ENCODE peak calls at places on chromosomes 13 and 19, in five cellular contexts. J, W, B, Y and I are unnamed samples.

GRCh38 chr13:100290165-100290801 is 201.4 kb downstream of the PCCA start:
- DNase-seq in B (no peak), J (peak; percentile 44), Y (no peak), W (no peak), I (no peak)

GRCh38 chr19:6479836-6480398 is 1.7 kb downstream of the DENND1C start:
- DNase-seq in W (no peak), Y (no peak), J (no peak), B (no peak), I (no peak)

GRCh38 chr19:1417145-1417544 is 9.8 kb downstream of the DAZAP1 start:
- DNase-seq in B (no peak), J (peak; percentile 64), Y (no peak), W (no peak), I (no peak)

GRCh38 chr13:56378566-56378965 is 762.2 kb upstream of the PRR20A start:
- DNase-seq in Y (no peak), J (no peak), W (no peak), B (no peak), I (no peak)

GRCh38 chr19:12034196-12034595 is 1.3 kb downstream of the ZNF433 start:
- DNase-seq in W (no peak), B (no peak), Y (no peak), J (no peak), I (no peak)

GRCh38 chr13:107866666-107867623 is 348.4 kb downstream of the LIG4 start:
- DNase-seq in J (peak; percentile 66), B (no peak), W (no peak), Y (peak; percentile 91), I (no peak)

GRCh38 chr13:113941571-113942191 is 32.2 kb downstream of the C13orf46 start:
- DNase-seq in Y (no peak), W (no peak), B (no peak), J (no peak), I (no peak)

GRCh38 chr13:92255533-92255932 is 857.1 kb downstream of the GPC5 start:
- DNase-seq in J (no peak), W (no peak), B (no peak), Y (no peak), I (no peak)

GRCh38 chr19:55540619-55541018 is 3.7 kb upstream of the SBK2 start:
- DNase-seq in Y (no peak), J (no peak), B (no peak), W (no peak), I (no peak)

GRCh38 chr13:98524391-98524790 is 52.5 kb downstream of the STK24 start:
- DNase-seq in W (no peak), Y (no peak), J (no peak), B (no peak), I (no peak)

GRCh38 chr13:76795701-76796695 is 90.2 kb downstream of the KCTD12 start:
- DNase-seq in Y (no peak), B (no peak), J (peak; percentile 43), W (no peak), I (no peak)

GRCh38 chr19:35294328-35294727 is 2.4 kb downstream of the MAG start:
- DNase-seq in W (no peak), B (no peak), Y (no peak), J (no peak), I (no peak)

GRCh38 chr13:38398810-38399493 is 49.3 kb downstream of the UFM1 start:
- DNase-seq in Y (no peak), W (no peak), B (no peak), J (peak; percentile 39), I (peak; percentile 41)

GRCh38 chr13:51525567-51526165 is 58.6 kb upstream of the WDFY2 start:
- DNase-seq in Y (no peak), W (no peak), B (no peak), J (peak; percentile 72), I (no peak)

DNA sequence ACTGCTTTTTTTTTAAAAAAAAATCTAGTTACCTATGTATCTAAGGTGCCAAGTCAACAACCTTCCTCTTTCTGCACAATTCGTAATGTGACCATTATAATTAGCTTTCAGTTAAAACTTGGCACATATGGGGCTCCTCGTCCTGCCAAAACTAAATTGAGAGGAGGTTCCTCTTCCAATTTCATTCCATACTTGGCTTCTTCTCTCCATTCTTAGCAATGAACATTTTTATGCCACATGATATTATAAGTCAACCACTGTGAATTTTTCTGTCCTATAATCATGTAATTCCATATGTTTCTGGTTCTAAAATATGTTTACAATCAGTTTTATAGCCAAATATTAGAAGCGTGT is 177.0 kb downstream of the DCLK1 start:
- DNase-seq in W (no peak), Y (no peak), B (no peak), J (no peak), I (no peak)
- H3K27ac ChIP-seq in W (no peak overlapping the region), Y (no peak overlapping the region), B (no peak overlapping the region), J (no peak overlapping the region), I (no peak overlapping the region)

GRCh38 chr19:45876161-45876410 is 9.9 kb downstream of the IRF2BP1 start:
- DNase-seq in J (no peak), B (no peak), W (no peak), Y (no peak), I (no peak)

GRCh38 chr19:45879971-45880370 is 6.0 kb downstream of the IRF2BP1 start:
- DNase-seq in Y (no peak), B (no peak), W (no peak), J (no peak), I (no peak)

GRCh38 chr19:45879055-45879454 is 6.9 kb downstream of the IRF2BP1 start:
- DNase-seq in Y (no peak), B (no peak), W (no peak), J (no peak), I (no peak)

GRCh38 chr19:45876411-45877197 is 9.3 kb downstream of the IRF2BP1 start:
- DNase-seq in B (no peak), Y (peak; percentile 73), W (peak; percentile 14), J (peak; percentile 16), I (no peak)

GRCh38 chr19:45878043-45878794 is 7.7 kb downstream of the IRF2BP1 start:
- DNase-seq in B (no peak), W (no peak), Y (no peak), J (no peak), I (no peak)
- H3K27ac ChIP-seq in B (no peak overlapping the region), W (no peak overlapping the region), Y (peak overlapping the region; percentile 50), J (no peak overlapping the region), I (no peak overlapping the region)

GRCh38 chr19:9786342-9786741 is 17.8 kb upstream of the ZNF846 start:
- DNase-seq in B (no peak), W (no peak), J (no peak), Y (no peak), I (no peak)
- H3K27ac ChIP-seq in B (peak overlapping the region; percentile 82), W (peak overlapping the region; percentile 97), J (peak overlapping the region; percentile 95), Y (peak overlapping the region; percentile 96), I (peak overlapping the region; percentile 96)

GRCh38 chr19:47506459-47506858 is 8.4 kb downstream of the NAPA start:
- DNase-seq in Y (no peak), J (no peak), B (no peak), W (no peak), I (no peak)
- H3K27ac ChIP-seq in Y (no peak overlapping the region), J (no peak overlapping the region), B (no peak overlapping the region), W (no peak overlapping the region), I (no peak overlapping the region)

DNA sequence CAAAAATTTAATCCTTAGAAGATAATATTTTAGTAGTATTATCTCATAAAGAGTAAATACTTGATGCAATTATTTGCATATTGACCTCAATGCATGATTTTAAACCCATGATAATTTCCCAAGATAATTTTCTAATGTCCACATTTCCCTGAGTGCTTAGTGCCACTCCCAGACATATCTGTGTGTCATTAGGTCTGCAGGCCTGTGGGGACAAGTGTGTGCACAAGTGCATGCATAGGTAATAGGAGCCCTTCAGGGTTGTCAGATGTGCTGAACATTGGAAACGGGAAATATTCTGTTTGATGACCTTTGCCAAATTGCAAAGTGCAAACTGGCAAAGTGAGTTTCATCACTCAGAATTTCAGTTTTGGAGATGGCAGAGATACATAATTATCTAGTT is 369.9 kb downstream of the KLF5 start:
- DNase-seq in W (no peak), Y (no peak), B (no peak), J (no peak), I (peak; percentile 44)
- H3K27ac ChIP-seq in W (no peak overlapping the region), Y (no peak overlapping the region), B (no peak overlapping the region), J (no peak overlapping the region), I (peak overlapping the region; percentile 100)

GRCh38 chr13:40624338-40624737 is 42.1 kb downstream of the FOXO1 start:
- DNase-seq in Y (no peak), W (no peak), B (no peak), J (no peak), I (no peak)

GRCh38 chr13:40622761-40623160 is 43.7 kb downstream of the FOXO1 start:
- DNase-seq in J (no peak), B (no peak), W (no peak), Y (no peak), I (no peak)

GRCh38 chr13:40629678-40630384 is 36.6 kb downstream of the FOXO1 start:
- DNase-seq in J (no peak), B (no peak), Y (no peak), W (no peak), I (no peak)

GRCh38 chr13:40626566-40626965 is 39.9 kb downstream of the FOXO1 start:
- DNase-seq in B (no peak), J (no peak), W (no peak), Y (no peak), I (no peak)

GRCh38 chr13:40626977-40627376 is 39.5 kb downstream of the FOXO1 start:
- DNase-seq in B (no peak), Y (no peak), J (no peak), W (no peak), I (no peak)
- H3K27ac ChIP-seq in B (no peak overlapping the region), Y (no peak overlapping the region), J (no peak overlapping the region), W (no peak overlapping the region), I (no peak overlapping the region)

DNA sequence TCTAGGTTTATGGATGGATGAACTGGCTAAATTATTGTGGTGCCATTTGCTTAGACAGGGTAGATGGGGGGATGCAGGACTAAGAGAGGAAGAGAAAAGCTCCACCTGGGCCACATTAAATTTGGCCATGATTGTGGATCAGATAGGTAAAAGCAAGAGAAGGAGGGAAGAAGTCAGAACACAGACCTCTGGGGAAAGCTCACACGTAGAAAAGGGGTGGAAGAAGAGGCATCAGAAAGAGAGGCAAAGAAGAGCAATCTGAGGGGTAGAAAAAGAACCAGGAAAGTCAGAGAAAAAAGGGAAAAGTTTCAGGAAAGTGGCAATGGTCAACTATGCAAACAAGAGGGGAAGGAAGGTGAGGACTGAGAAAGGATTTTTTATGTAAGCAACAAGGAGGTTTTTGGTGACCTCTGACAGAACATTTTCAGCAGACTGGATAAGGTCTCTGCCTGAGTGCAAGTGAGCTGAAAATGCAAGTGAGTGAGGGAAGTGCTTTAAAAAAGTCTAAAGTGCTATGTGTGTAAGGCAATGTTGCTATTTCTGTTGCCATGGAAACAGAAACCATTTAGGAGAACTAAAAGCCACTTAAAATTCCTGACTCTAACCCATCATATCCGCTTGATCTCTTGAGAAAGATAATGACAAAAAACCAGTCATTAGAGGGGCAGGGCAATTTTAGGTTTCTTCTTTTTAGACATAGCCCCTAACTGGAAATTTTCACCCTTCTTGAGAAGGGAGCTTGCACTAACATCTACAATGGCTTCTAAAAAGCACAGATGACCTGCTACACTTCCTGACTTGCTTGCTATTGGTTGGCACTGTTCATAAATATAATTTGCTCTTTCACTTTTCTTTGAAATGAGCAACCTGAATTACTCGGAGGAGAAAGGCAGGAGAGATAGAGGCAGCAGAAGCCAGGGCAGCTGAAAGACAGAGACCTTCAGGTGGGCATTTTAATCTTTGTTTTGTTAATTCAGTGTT is at the start of gene CYSLTR2:
- DNase-seq in W (no peak), J (peak; percentile 13), Y (no peak), B (no peak), I (no peak)
- H3K27ac ChIP-seq in W (no peak within 1 kb of the TSS), J (no peak within 1 kb of the TSS), Y (no peak within 1 kb of the TSS), B (no peak within 1 kb of the TSS), I (no peak within 1 kb of the TSS)